ENCODE peak calls at places on chromosomes 12 and 14, in eight cellular contexts. P is fibroblast of mammary gland, C is left ventricle myocardium inferior, L is H7, U is iris pigment epithelial cell, N is heart left ventricle, X is Caki2, B is NCI-H1105 treated with DMSO at 0.1 percent for 48 hours. Z is an unnamed sample.

GRCh38 chr12:67909091-67909531 is 80.1 kb upstream of the IFNG-AS1 start:
- DNase-seq in L (no peak), B (no peak), P (peak), U (peak), X (peak), C (no peak), N (no peak), Z (no peak)

GRCh38 chr12:45051490-45052105 is 699 bp upstream of the DBX2 start:
- DNase-seq in P (peak), N (no peak), X (no peak), B (peak), C (no peak), U (no peak), L (peak), Z (peak)

GRCh38 chr12:96294831-96295230 is 100.7 kb downstream of the ELK3 start:
- DNase-seq in L (no peak), B (no peak), N (no peak), C (no peak), P (peak), X (peak), U (peak), Z (no peak)

GRCh38 chr14:79352026-79352425 is 859.3 kb downstream of the DIO2 start:
- DNase-seq in P (peak), U (no peak), X (no peak), B (no peak), C (no peak), N (no peak), L (no peak), Z (no peak)

GRCh38 chr12:129212221-129212630 is 358.9 kb downstream of the GLT1D1 start:
- DNase-seq in L (no peak), P (no peak), C (no peak), U (no peak), X (peak), N (no peak), B (no peak), Z (no peak)

GRCh38 chr14:38256358-38256840 is 506 bp upstream of the CLEC14A start:
- DNase-seq in B (no peak), P (peak), L (peak), N (no peak), U (peak), C (no peak), X (no peak), Z (peak)

GRCh38 chr14:90785876-90786450 is 30.3 kb downstream of the TTC7B start:
- DNase-seq in N (no peak), X (no peak), L (peak), B (no peak), U (no peak), C (no peak), P (no peak), Z (no peak)

GRCh38 chr14:66782853-66783252 is 274.9 kb downstream of the GPHN start:
- DNase-seq in C (no peak), L (no peak), U (no peak), B (no peak), X (no peak), N (no peak), P (no peak), Z (peak)

GRCh38 chr12:102879144-102879763 is 37.8 kb downstream of the PAH start:
- DNase-seq in U (peak), B (peak), L (peak), P (peak), N (no peak), X (peak), C (peak), Z (peak)

GRCh38 chr14:101225116-101225728 is 321.7 kb upstream of the RTL1 start:
- DNase-seq in P (no peak), U (no peak), X (no peak), L (peak), N (no peak), B (no peak), C (no peak), Z (no peak)

GRCh38 chr14:75022655-75023054 is 19.9 kb downstream of the EIF2B2 start:
- DNase-seq in N (peak), B (peak), U (peak), C (peak), P (no peak), X (no peak), L (peak), Z (peak)

GRCh38 chr12:76449572-76449971 is 101.4 kb upstream of the BBS10 start:
- DNase-seq in U (peak), X (peak), P (peak), B (no peak), N (no peak), C (no peak), L (no peak), Z (no peak)

GRCh38 chr14:101313268-101313667 is 248.0 kb upstream of the DIO3 start:
- DNase-seq in X (no peak), C (no peak), P (no peak), B (no peak), U (no peak), N (no peak), L (peak), Z (no peak)

GRCh38 chr12:54277823-54278276 is 2.1 kb downstream of the CBX5 start:
- DNase-seq in P (peak), C (no peak), X (no peak), L (no peak), U (peak), N (no peak), B (no peak), Z (peak)

GRCh38 chr14:85487215-85487614 is 42.7 kb upstream of the FLRT2 start:
- DNase-seq in N (no peak), P (peak), B (no peak), X (no peak), C (no peak), L (no peak), U (peak), Z (no peak)

GRCh38 chr12:49201595-49202295 is 12.9 kb upstream of the TUBA1A start:
- DNase-seq in N (no peak), P (peak), C (no peak), U (peak), L (no peak), X (peak), B (peak), Z (peak)

GRCh38 chr14:41830679-41831078 is 224.0 kb downstream of the LRFN5 start:
- DNase-seq in B (peak), X (no peak), L (no peak), U (peak), P (peak), N (no peak), C (no peak), Z (peak)

GRCh38 chr12:95763809-95764253 is 26.7 kb downstream of the NTN4 start:
- DNase-seq in U (peak), L (no peak), N (peak), C (no peak), X (peak), B (no peak), P (peak), Z (no peak)

GRCh38 chr12:53268637-53269562 is 801 bp downstream of the ESPL1 start:
- DNase-seq in L (peak), X (no peak), C (no peak), N (no peak), B (no peak), P (peak), U (no peak), Z (peak)

GRCh38 chr14:54047645-54048308 is 91.2 kb upstream of the BMP4 start:
- DNase-seq in C (no peak), U (no peak), L (no peak), X (no peak), B (no peak), P (no peak), N (no peak), Z (no peak)

GRCh38 chr12:70724444-70724843 is 87.2 kb upstream of the PTPRB start:
- DNase-seq in L (no peak), N (no peak), B (no peak), P (peak), C (no peak), U (peak), X (no peak), Z (peak)

GRCh38 chr14:56580317-56580711 is 716 bp downstream of the TMEM260 start:
- DNase-seq in B (peak), P (no peak), C (no peak), X (peak), L (no peak), N (no peak), U (no peak), Z (no peak)

GRCh38 chr12:119259483-119259882 is 75.0 kb upstream of the CCDC60 start:
- DNase-seq in X (peak), B (no peak), P (no peak), L (no peak), U (no peak), N (no peak), C (no peak), Z (no peak)